ENCODE peak calls at places on chromosome 7, in eight cellular contexts. U, K, P, C, N, J, V and M are unnamed samples.
A peak's percentile ranks its signal among the peaks of the same experiment; 100 is the strongest.

GRCh38 chr7:129574487-129574886 is 37.0 kb upstream of the NRF1 start:
- DNase-seq in U (no peak), K (peak; percentile 24), P (no peak), C (no peak), N (no peak), J (peak; percentile 52), V (no peak), M (no peak)

GRCh38 chr7:93890464-93891068 is at the start of gene TFPI2:
- DNase-seq in U (peak; percentile 82), K (peak; percentile 25), P (no peak), C (peak; percentile 21), N (peak; percentile 39), J (peak; percentile 79), V (no peak), M (no peak)

GRCh38 chr7:35993663-35994622 is 159.1 kb upstream of the EEPD1 start:
- DNase-seq in U (no peak), K (no peak), P (no peak), C (no peak), N (no peak), J (peak; percentile 67), V (no peak), M (no peak)

GRCh38 chr7:136184719-136185118 is 207.6 kb upstream of the MTPN start:
- DNase-seq in U (no peak), K (no peak), P (no peak), C (no peak), N (no peak), J (no peak), V (no peak), M (no peak)

GRCh38 chr7:153430931-153431330 is 621.3 kb upstream of the DPP6 start:
- DNase-seq in U (no peak), K (no peak), P (no peak), C (no peak), N (no peak), J (no peak), V (no peak), M (peak; percentile 28)

GRCh38 chr7:133054167-133054840 is 27.6 kb downstream of the CHCHD3 start:
- DNase-seq in U (no peak), K (no peak), P (no peak), C (no peak), N (no peak), J (peak; percentile 36), V (no peak), M (no peak)

GRCh38 chr7:22427122-22427503 is 70.2 kb upstream of the RAPGEF5 start:
- DNase-seq in U (no peak), K (no peak), P (no peak), C (no peak), N (no peak), J (no peak), V (no peak), M (no peak)

GRCh38 chr7:157009778-157010587 is 480 bp downstream of the MNX1 start:
- DNase-seq in U (peak; percentile 49), K (no peak), P (no peak), C (no peak), N (peak; percentile 66), J (no peak), V (no peak), M (no peak)

GRCh38 chr7:157320607-157320979 is 16.2 kb upstream of the DNAJB6 start:
- DNase-seq in U (no peak), K (peak; percentile 27), P (no peak), C (no peak), N (no peak), J (peak; percentile 48), V (no peak), M (no peak)

GRCh38 chr7:47635091-47636090 is 53.5 kb upstream of the TNS3 start:
- DNase-seq in U (peak; percentile 74), K (no peak), P (no peak), C (no peak), N (no peak), J (no peak), V (no peak), M (no peak)

GRCh38 chr7:135512135-135512887 is 2.4 kb upstream of the CNOT4 start:
- DNase-seq in U (peak; percentile 51), K (no peak), P (no peak), C (no peak), N (peak; percentile 63), J (peak; percentile 67), V (peak; percentile 9), M (peak; percentile 74)

GRCh38 chr7:132584796-132585494 is 8.7 kb upstream of the PLXNA4 start:
- DNase-seq in U (no peak), K (no peak), P (no peak), C (no peak), N (no peak), J (no peak), V (no peak), M (no peak)

GRCh38 chr7:125926621-125927020 is 997.0 kb upstream of the POT1 start:
- DNase-seq in U (no peak), K (no peak), P (no peak), C (no peak), N (no peak), J (no peak), V (no peak), M (no peak)

GRCh38 chr7:16989883-16990413 is 108.2 kb upstream of the AGR3 start:
- DNase-seq in U (peak; percentile 95), K (peak; percentile 29), P (no peak), C (peak; percentile 34), N (no peak), J (peak; percentile 74), V (no peak), M (peak; percentile 94)

GRCh38 chr7:46286346-46286745 is 365.3 kb upstream of the IGFBP3 start:
- DNase-seq in U (no peak), K (no peak), P (no peak), C (no peak), N (no peak), J (no peak), V (no peak), M (no peak)

GRCh38 chr7:151201751-151202150 is 8.5 kb downstream of the H2BK1 start:
- DNase-seq in U (no peak), K (no peak), P (no peak), C (no peak), N (no peak), J (no peak), V (no peak), M (no peak)

GRCh38 chr7:47366211-47366610 is 215.7 kb downstream of the TNS3 start:
- DNase-seq in U (no peak), K (no peak), P (no peak), C (no peak), N (no peak), J (no peak), V (no peak), M (no peak)

GRCh38 chr7:78099715-78100477 is 301.3 kb downstream of the PHTF2 start:
- DNase-seq in U (no peak), K (no peak), P (no peak), C (no peak), N (no peak), J (peak; percentile 74), V (no peak), M (no peak)

GRCh38 chr7:78140109-78140508 is 341.5 kb downstream of the PHTF2 start:
- DNase-seq in U (no peak), K (no peak), P (no peak), C (no peak), N (no peak), J (peak; percentile 71), V (no peak), M (no peak)

GRCh38 chr7:90763108-90763507 is 167.0 kb downstream of the CDK14 start:
- DNase-seq in U (no peak), K (no peak), P (no peak), C (no peak), N (no peak), J (no peak), V (no peak), M (no peak)

GRCh38 chr7:112649560-112649959 is 140.6 kb downstream of the TMEM168 start:
- DNase-seq in U (no peak), K (no peak), P (no peak), C (no peak), N (no peak), J (no peak), V (no peak), M (no peak)

GRCh38 chr7:157658851-157659412 is 322.1 kb downstream of the DNAJB6 start:
- DNase-seq in U (no peak), K (no peak), P (no peak), C (no peak), N (peak; percentile 54), J (no peak), V (no peak), M (no peak)

GRCh38 chr7:3289996-3290395 is 11.1 kb upstream of the SDK1 start:
- DNase-seq in U (no peak), K (no peak), P (no peak), C (no peak), N (no peak), J (peak; percentile 29), V (no peak), M (no peak)